ENCODE peak calls at places on chromosomes 5 and 9, in nine cellular contexts. Y is SK-N-SH, I is stomach, V is transverse colon, Z is endothelial cell of umbilical vein, W is breast epithelium, D is Panc1, E is suprapubic skin, Q is HCT116. B is an unnamed sample.

GRCh38 chr9:137095664-137096517 is 9.1 kb downstream of the MAN1B1 start:
- DNase-seq in Y (peak), I (peak), V (peak), Z (no peak), W (no peak), D (no peak), E (no peak), Q (no peak), B (no peak)

GRCh38 chr9:87556039-87556438 is 58.4 kb downstream of the DAPK1 start:
- DNase-seq in Y (no peak), I (no peak), V (no peak), Z (peak), W (no peak), D (no peak), E (no peak), Q (no peak), B (no peak)

GRCh38 chr5:142109356-142110045 is 922 bp downstream of the NDFIP1 start:
- DNase-seq in Y (no peak), I (no peak), V (peak), Z (peak), W (no peak), D (no peak), E (no peak), Q (no peak), B (no peak)

GRCh38 chr9:109166771-109167601 is at the start of gene FRRS1L:
- DNase-seq in Y (peak), I (no peak), V (no peak), Z (no peak), W (no peak), D (no peak), E (no peak), Q (no peak), B (no peak)

GRCh38 chr5:53169933-53170332 is 60.4 kb upstream of the MOCS2 start:
- DNase-seq in Y (no peak), I (no peak), V (no peak), Z (no peak), W (no peak), D (no peak), E (no peak), Q (no peak), B (no peak)

GRCh38 chr5:80153586-80154126 is 102.2 kb downstream of the SERINC5 start:
- DNase-seq in Y (no peak), I (no peak), V (peak), Z (no peak), W (no peak), D (no peak), E (no peak), Q (no peak), B (no peak)

GRCh38 chr5:135174315-135175096 is 140.5 kb upstream of the PITX1 start:
- DNase-seq in Y (no peak), I (no peak), V (no peak), Z (no peak), W (no peak), D (no peak), E (no peak), Q (no peak), B (no peak)

GRCh38 chr5:149828161-149829011 is 98.3 kb downstream of the PPARGC1B start:
- DNase-seq in Y (peak), I (peak), V (peak), Z (peak), W (peak), D (peak), E (peak), Q (peak), B (peak)

GRCh38 chr9:109250311-109250741 is 70.5 kb downstream of the EPB41L4B start:
- DNase-seq in Y (no peak), I (no peak), V (peak), Z (no peak), W (no peak), D (no peak), E (no peak), Q (no peak), B (no peak)

GRCh38 chr5:133333561-133334150 is 278.7 kb downstream of the FSTL4 start:
- DNase-seq in Y (no peak), I (no peak), V (no peak), Z (no peak), W (no peak), D (no peak), E (peak), Q (no peak), B (peak)

GRCh38 chr9:4334439-4334838 is 34.6 kb upstream of the GLIS3 start:
- DNase-seq in Y (no peak), I (peak), V (peak), Z (peak), W (peak), D (no peak), E (peak), Q (peak), B (no peak)

GRCh38 chr9:26158631-26159150 is 480.4 kb upstream of the TUSC1 start:
- DNase-seq in Y (no peak), I (no peak), V (no peak), Z (no peak), W (no peak), D (no peak), E (no peak), Q (no peak), B (no peak)

GRCh38 chr9:16450578-16450977 is 419.9 kb downstream of the BNC2 start:
- DNase-seq in Y (no peak), I (no peak), V (no peak), Z (no peak), W (no peak), D (no peak), E (no peak), Q (no peak), B (no peak)

GRCh38 chr5:38613992-38614836 is 57.8 kb upstream of the LIFR start:
- DNase-seq in Y (no peak), I (peak), V (no peak), Z (no peak), W (peak), D (no peak), E (no peak), Q (peak), B (no peak)

GRCh38 chr9:5263568-5264218 is 32.5 kb downstream of the INSL4 start:
- DNase-seq in Y (no peak), I (no peak), V (no peak), Z (peak), W (no peak), D (no peak), E (no peak), Q (peak), B (no peak)

GRCh38 chr5:147481376-147481775 is 28.5 kb downstream of the DPYSL3 start:
- DNase-seq in Y (no peak), I (no peak), V (no peak), Z (peak), W (no peak), D (no peak), E (no peak), Q (no peak), B (no peak)

GRCh38 chr5:77204967-77205366 is 5.5 kb upstream of the PDE8B start:
- DNase-seq in Y (no peak), I (no peak), V (no peak), Z (no peak), W (no peak), D (no peak), E (no peak), Q (no peak), B (no peak)

GRCh38 chr5:66848749-66849641 is 252.8 kb downstream of the MAST4 start:
- DNase-seq in Y (peak), I (no peak), V (no peak), Z (peak), W (no peak), D (no peak), E (no peak), Q (no peak), B (no peak)

GRCh38 chr9:17130725-17131124 is 4.1 kb upstream of the CNTLN start:
- DNase-seq in Y (no peak), I (no peak), V (no peak), Z (no peak), W (no peak), D (no peak), E (no peak), Q (no peak), B (no peak)

GRCh38 chr9:78620764-78621163 is 323.8 kb downstream of the PSAT1 start:
- DNase-seq in Y (no peak), I (no peak), V (no peak), Z (no peak), W (no peak), D (no peak), E (no peak), Q (no peak), B (no peak)

GRCh38 chr5:92372766-92373165 is 989.6 kb upstream of the ARRDC3 start:
- DNase-seq in Y (no peak), I (no peak), V (no peak), Z (no peak), W (no peak), D (no peak), E (no peak), Q (no peak), B (no peak)

GRCh38 chr5:456351-457194 is 13.6 kb downstream of the EXOC3 start:
- DNase-seq in Y (no peak), I (peak), V (peak), Z (no peak), W (no peak), D (no peak), E (peak), Q (no peak), B (peak)

GRCh38 chr5:71475788-71476384 is 20.4 kb downstream of the BDP1 start:
- DNase-seq in Y (peak), I (no peak), V (no peak), Z (peak), W (no peak), D (no peak), E (no peak), Q (no peak), B (no peak)

GRCh38 chr9:72925891-72926290 is 27.0 kb downstream of the ALDH1A1 start:
- DNase-seq in Y (no peak), I (no peak), V (no peak), Z (peak), W (no peak), D (no peak), E (no peak), Q (no peak), B (no peak)

GRCh38 chr9:1460143-1460769 is 410.1 kb downstream of the DMRT2 start:
- DNase-seq in Y (peak), I (no peak), V (peak), Z (no peak), W (no peak), D (no peak), E (no peak), Q (no peak), B (no peak)

GRCh38 chr5:140556438-140556837 is 835 bp downstream of the SRA1 start:
- DNase-seq in Y (peak), I (no peak), V (no peak), Z (peak), W (no peak), D (no peak), E (no peak), Q (no peak), B (no peak)

GRCh38 chr9:99059074-99059894 is 45.6 kb upstream of the TGFBR1 start:
- DNase-seq in Y (no peak), I (no peak), V (peak), Z (no peak), W (no peak), D (no peak), E (no peak), Q (no peak), B (no peak)

GRCh38 chr5:157390179-157390923 is 69.7 kb upstream of the NIPAL4 start:
- DNase-seq in Y (no peak), I (peak), V (peak), Z (peak), W (peak), D (peak), E (no peak), Q (peak), B (no peak)

GRCh38 chr9:115157245-115157674 is 39.3 kb upstream of the TNC start:
- DNase-seq in Y (no peak), I (no peak), V (no peak), Z (no peak), W (no peak), D (no peak), E (no peak), Q (peak), B (peak)

GRCh38 chr9:96651626-96652025 is 3.5 kb downstream of the PRXL2C start:
- DNase-seq in Y (peak), I (no peak), V (no peak), Z (peak), W (no peak), D (no peak), E (no peak), Q (no peak), B (no peak)

GRCh38 chr5:173324115-173325001 is 3.9 kb downstream of the STC2 start:
- DNase-seq in Y (peak), I (peak), V (peak), Z (peak), W (no peak), D (no peak), E (peak), Q (no peak), B (peak)

GRCh38 chr9:87193925-87194380 is 246.6 kb upstream of the GAS1 start:
- DNase-seq in Y (no peak), I (no peak), V (no peak), Z (no peak), W (peak), D (no peak), E (no peak), Q (no peak), B (no peak)

GRCh38 chr5:80255752-80256479 is at the start of gene SERINC5:
- DNase-seq in Y (peak), I (peak), V (peak), Z (peak), W (peak), D (no peak), E (peak), Q (peak), B (peak)

GRCh38 chr5:103780794-103781193 is 218.2 kb upstream of the NUDT12 start:
- DNase-seq in Y (no peak), I (no peak), V (no peak), Z (no peak), W (no peak), D (no peak), E (no peak), Q (no peak), B (no peak)

GRCh38 chr5:103785569-103785968 is 223.0 kb upstream of the NUDT12 start:
- DNase-seq in Y (no peak), I (no peak), V (no peak), Z (no peak), W (no peak), D (no peak), E (no peak), Q (no peak), B (no peak)
- TF ChIP-seq POLR2AphosphoS5 in Y (no peak), I (no peak), V (no peak), Z (no peak), W (no peak), D (no peak), E (no peak), Q (no peak), B (no peak)

DNA sequence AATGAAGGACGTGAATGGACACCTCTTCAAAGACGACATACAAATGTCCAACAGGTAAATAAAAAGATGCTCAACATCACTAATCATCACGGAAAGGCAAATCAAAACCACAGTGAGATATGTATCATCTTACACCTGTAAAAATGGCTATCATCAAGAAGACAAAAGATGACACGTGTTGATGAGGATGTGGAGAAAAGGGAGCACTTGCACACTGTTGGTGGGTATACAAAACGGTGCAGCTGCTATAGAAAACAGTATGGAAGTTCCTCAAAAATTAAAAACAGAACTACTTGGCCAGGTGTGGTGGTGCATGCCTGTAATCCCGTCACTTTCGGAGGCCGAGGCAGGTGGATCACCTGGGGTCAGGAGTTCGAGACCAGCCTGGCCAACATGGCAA is 47.9 kb downstream of the STK10 start:
- DNase-seq in Y (no peak), I (no peak), V (no peak), Z (no peak), W (no peak), D (no peak), E (peak), Q (no peak), B (no peak)
- H3K27ac ChIP-seq in Y (no peak), I (no peak), V (no peak), Z (no peak), W (no peak), D (no peak), E (no peak), Q (no peak), B (no peak)

GRCh38 chr5:6714221-6715041 is 1.2 kb downstream of the TENT4A start:
- DNase-seq in Y (peak), I (no peak), V (no peak), Z (peak), W (peak), D (no peak), E (no peak), Q (no peak), B (no peak)

GRCh38 chr5:6713274-6714181 is at the start of gene TENT4A:
- DNase-seq in Y (peak), I (no peak), V (peak), Z (no peak), W (peak), D (no peak), E (no peak), Q (no peak), B (no peak)

GRCh38 chr5:6711409-6712135 is 1.7 kb upstream of the TENT4A start:
- DNase-seq in Y (no peak), I (no peak), V (no peak), Z (no peak), W (peak), D (no peak), E (no peak), Q (no peak), B (no peak)

GRCh38 chr5:6712136-6712581 is 1.1 kb upstream of the TENT4A start:
- DNase-seq in Y (peak), I (peak), V (peak), Z (peak), W (peak), D (peak), E (no peak), Q (no peak), B (peak)

GRCh38 chr5:6712582-6713273 is 504 bp upstream of the TENT4A start:
- DNase-seq in Y (no peak), I (peak), V (peak), Z (peak), W (peak), D (peak), E (peak), Q (peak), B (peak)
- TF ChIP-seq POLR2AphosphoS5 in Y (peak), I (peak), V (no peak), Z (peak), W (peak), D (peak), E (no peak), Q (peak), B (peak)

DNA sequence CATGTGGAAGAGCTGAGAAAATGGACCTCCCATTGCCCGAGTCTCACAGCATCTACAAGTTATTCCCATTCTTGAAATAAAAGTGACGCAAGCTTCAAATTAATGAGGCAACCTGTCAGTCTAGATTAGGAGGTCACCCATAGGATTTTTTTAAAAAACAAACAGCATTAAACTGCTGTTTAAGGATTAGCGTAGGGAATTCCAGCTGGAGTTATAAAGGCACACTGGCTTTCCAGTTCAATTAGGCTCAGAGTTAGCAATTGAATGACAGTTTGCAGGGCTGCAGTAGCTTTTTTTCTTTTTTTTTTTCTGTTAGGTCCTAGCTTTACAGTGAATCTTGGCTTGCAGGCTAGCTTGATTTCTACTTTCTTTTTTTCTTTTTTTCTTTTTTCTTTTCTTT is 16.2 kb downstream of the PRKACG start:
- DNase-seq in Y (no peak), I (no peak), V (no peak), Z (no peak), W (no peak), D (no peak), E (no peak), Q (no peak), B (no peak)
- H3K27ac ChIP-seq in Y (no peak), I (no peak), V (no peak), Z (no peak), W (no peak), D (no peak), E (no peak), Q (no peak), B (no peak)

GRCh38 chr5:119417891-119418781 is 34.2 kb upstream of the HSD17B4 start:
- DNase-seq in Y (no peak), I (no peak), V (no peak), Z (no peak), W (no peak), D (no peak), E (no peak), Q (no peak), B (no peak)
- TF ChIP-seq POLR2AphosphoS5 in Y (no peak), I (no peak), V (no peak), Z (no peak), W (no peak), D (no peak), E (no peak), Q (no peak), B (peak)

DNA sequence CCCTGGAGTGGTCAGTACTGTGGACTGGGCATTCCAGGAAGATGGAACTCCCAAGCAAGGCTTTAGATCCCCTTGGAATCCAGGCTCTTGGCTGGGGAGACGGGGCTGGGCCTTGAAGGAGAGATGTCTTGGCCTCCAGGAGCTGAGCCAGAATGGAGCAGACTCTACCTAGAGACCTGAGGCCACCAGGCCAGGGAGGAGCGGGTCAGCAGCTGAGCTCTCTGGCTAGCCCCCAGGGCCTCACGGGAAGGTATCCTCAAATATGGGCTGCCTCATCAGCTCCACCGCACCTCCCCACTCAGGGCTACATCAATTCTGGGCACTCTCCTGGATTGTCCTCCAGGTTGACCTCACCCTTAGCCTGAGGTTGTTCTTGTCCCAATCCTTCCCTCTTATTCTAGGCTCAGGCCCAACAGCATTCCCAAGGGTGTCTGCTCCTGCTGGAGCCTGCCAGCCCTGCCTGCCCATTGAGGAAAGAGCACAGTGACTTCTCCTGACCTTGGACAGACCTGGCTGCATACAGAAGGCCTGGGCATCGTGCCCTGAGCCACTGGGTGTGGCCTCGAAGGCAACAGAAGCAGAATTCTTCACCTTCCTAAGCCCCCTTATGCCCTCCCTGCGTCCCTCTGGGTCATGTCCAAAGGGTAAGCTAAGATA is 3.0 kb upstream of the PDLIM4 start:
- DNase-seq in Y (no peak), I (peak), V (peak), Z (no peak), W (peak), D (no peak), E (no peak), Q (no peak), B (peak)
- H3K27ac ChIP-seq in Y (no peak), I (no peak), V (no peak), Z (no peak), W (peak), D (no peak), E (peak), Q (no peak), B (peak)

B was measured in sigmoid colon.